ENCODE peak calls at places on chromosomes 16 and 17, in six cellular contexts. B is nucleus accumbens, U is EL, M is SW 1271, E is H1, V is IMR-90. Q is an unnamed sample.

GRCh38 chr17:59786213-59786535 is 78.7 kb downstream of the VMP1 start:
- DNase-seq in B (no peak), U (no peak), M (no peak), E (no peak), V (no peak), Q (no peak)

GRCh38 chr17:72529386-72529785 is 408.6 kb downstream of the SOX9 start:
- DNase-seq in B (peak), U (no peak), M (no peak), E (no peak), V (no peak), Q (no peak)

GRCh38 chr17:77354721-77355455 is 214.1 kb downstream of the SEC14L1 start:
- DNase-seq in B (no peak), U (peak), M (no peak), E (no peak), V (peak), Q (peak)

GRCh38 chr16:85898521-85899442 is at the start of gene IRF8:
- DNase-seq in B (no peak), U (peak), M (no peak), E (peak), V (no peak), Q (no peak)

GRCh38 chr16:10577305-10578202 is 2.8 kb downstream of the EMP2 start:
- DNase-seq in B (no peak), U (no peak), M (no peak), E (no peak), V (no peak), Q (no peak)

GRCh38 chr16:79950932-79951719 is 350.6 kb upstream of the MAF start:
- DNase-seq in B (no peak), U (no peak), M (no peak), E (no peak), V (no peak), Q (no peak)

GRCh38 chr17:66190738-66191606 is 961 bp downstream of the CEP112 start:
- DNase-seq in B (no peak), U (peak), M (no peak), E (no peak), V (peak), Q (peak)

GRCh38 chr16:86293897-86294296 is 216.4 kb upstream of the FOXF1 start:
- DNase-seq in B (no peak), U (no peak), M (no peak), E (no peak), V (no peak), Q (no peak)

GRCh38 chr17:19979917-19980770 is 2.5 kb upstream of the AKAP10 start:
- DNase-seq in B (no peak), U (no peak), M (no peak), E (peak), V (no peak), Q (no peak)

GRCh38 chr17:65062168-65062915 is 5.8 kb upstream of the GNA13 start:
- DNase-seq in B (no peak), U (no peak), M (no peak), E (no peak), V (no peak), Q (no peak)

GRCh38 chr16:53434436-53435065 is at the start of gene RBL2:
- DNase-seq in B (peak), U (peak), M (no peak), E (peak), V (peak), Q (peak)

GRCh38 chr17:43328650-43329049 is 70.1 kb upstream of the ARL4D start:
- DNase-seq in B (no peak), U (no peak), M (no peak), E (no peak), V (no peak), Q (no peak)

GRCh38 chr17:1541367-1541904 is 21.2 kb downstream of the PITPNA start:
- DNase-seq in B (no peak), U (no peak), M (no peak), E (no peak), V (no peak), Q (no peak)

GRCh38 chr16:3045758-3046505 is 429 bp upstream of the MMP25 start:
- DNase-seq in B (no peak), U (no peak), M (no peak), E (no peak), V (no peak), Q (no peak)

GRCh38 chr17:13749566-13750235 is 148.0 kb upstream of the HS3ST3A1 start:
- DNase-seq in B (no peak), U (no peak), M (no peak), E (no peak), V (no peak), Q (no peak)

GRCh38 chr17:43531955-43532354 is 14.2 kb downstream of the ETV4 start:
- DNase-seq in B (no peak), U (peak), M (no peak), E (no peak), V (no peak), Q (no peak)

GRCh38 chr17:39939588-39940419 is 12.3 kb downstream of the LRRC3C start:
- DNase-seq in B (no peak), U (peak), M (no peak), E (no peak), V (peak), Q (peak)

GRCh38 chr17:7548585-7549400 is at the start of gene TNFSF12:
- DNase-seq in B (peak), U (peak), M (no peak), E (peak), V (peak), Q (no peak)

GRCh38 chr17:72421128-72422092 is 300.6 kb downstream of the SOX9 start:
- DNase-seq in B (no peak), U (peak), M (peak), E (no peak), V (peak), Q (peak)

GRCh38 chr17:76161113-76161512 is 20.1 kb upstream of the FOXJ1 start:
- DNase-seq in B (no peak), U (no peak), M (no peak), E (no peak), V (no peak), Q (no peak)

GRCh38 chr17:6670999-6671398 is 19.4 kb downstream of the C17orf100 start:
- DNase-seq in B (no peak), U (no peak), M (no peak), E (no peak), V (no peak), Q (no peak)

GRCh38 chr16:29815032-29815721 is 775 bp upstream of the PAGR1 start:
- DNase-seq in B (no peak), U (peak), M (no peak), E (peak), V (no peak), Q (no peak)

GRCh38 chr17:78284146-78284545 is 52.7 kb downstream of the TMEM235 start:
- DNase-seq in B (no peak), U (no peak), M (no peak), E (no peak), V (peak), Q (no peak)

Q was measured in HT1080.